ENCODE peak calls at places on chromosomes 7 and 10, in six cellular contexts. G, P, N, A, M and L are unnamed samples.

GRCh38 chr10:93123766-93124165 is 50.1 kb downstream of the CYP26A1 start:
- DNase-seq in G (no peak), P (no peak), N (no peak), A (no peak), M (no peak), L (no peak)

GRCh38 chr10:131273476-131273875 is 38.0 kb downstream of the TCERG1L start:
- DNase-seq in G (no peak), P (no peak), N (no peak), A (no peak), M (no peak), L (no peak)

GRCh38 chr10:69848454-69848853 is 46.7 kb downstream of the COL13A1 start:
- DNase-seq in G (no peak), P (no peak), N (no peak), A (no peak), M (no peak), L (no peak)

GRCh38 chr7:32495298-32496051 is at the start of gene AVL9:
- DNase-seq in G (peak; percentile 97), P (peak; percentile 95), N (peak; percentile 97), A (peak; percentile 97), M (peak; percentile 84), L (peak; percentile 98)

GRCh38 chr10:131908151-131908550 is 7.3 kb downstream of the PPP2R2D start:
- DNase-seq in G (no peak), P (no peak), N (no peak), A (no peak), M (no peak), L (no peak)

GRCh38 chr10:21263266-21263803 is 262.1 kb downstream of the SKIDA1 start:
- DNase-seq in G (no peak), P (no peak), N (no peak), A (no peak), M (no peak), L (peak; percentile 14)

GRCh38 chr7:148588891-148589215 is 1.7 kb upstream of the C7orf33 start:
- DNase-seq in G (no peak), P (no peak), N (no peak), A (no peak), M (no peak), L (no peak)

GRCh38 chr10:126921974-126922525 is 16.8 kb downstream of the DOCK1 start:
- DNase-seq in G (no peak), P (peak; percentile 91), N (no peak), A (no peak), M (no peak), L (no peak)